ENCODE peak calls at places on chromosomes 1 and 21, in six cellular contexts. Z is lower lobe of right lung; N is nucleus accumbens; B is SW 1271; O is stimulated activated CD8-positive, alpha-beta memory T cell treated with anti-CD3 and anti-CD28 coated beads, Interleukin-15, amount 100 ng/mL, for 24 hours; J is mesothelial cell of epicardium. G is an unnamed sample.

GRCh38 chr1:213793482-213794067 is 194.2 kb upstream of the PROX1 start:
- DNase-seq in Z (no peak), N (no peak), B (no peak), O (no peak), J (no peak), G (no peak)

GRCh38 chr1:117664314-117664713 is 58.5 kb downstream of the TENT5C start:
- DNase-seq in Z (no peak), N (no peak), B (no peak), O (no peak), J (no peak), G (no peak)

GRCh38 chr1:113930499-113931161 is 1.5 kb downstream of the HIPK1 start:
- DNase-seq in Z (no peak), N (no peak), B (no peak), O (peak), J (no peak), G (no peak)

GRCh38 chr1:46797696-46798470 is 963 bp upstream of the CYP4B1 start:
- DNase-seq in Z (no peak), N (no peak), B (no peak), O (no peak), J (no peak), G (no peak)

GRCh38 chr1:103171041-103171590 is 62.8 kb upstream of the COL11A1 start:
- DNase-seq in Z (no peak), N (no peak), B (no peak), O (no peak), J (no peak), G (no peak)

GRCh38 chr1:205515781-205516253 is 11.3 kb downstream of the CDK18 start:
- DNase-seq in Z (no peak), N (no peak), B (no peak), O (no peak), J (no peak), G (no peak)

GRCh38 chr1:154713001-154713400 is 105.0 kb upstream of the ADAR start:
- DNase-seq in Z (no peak), N (no peak), B (no peak), O (no peak), J (no peak), G (no peak)

GRCh38 chr1:179169616-179170467 is 59.6 kb downstream of the ABL2 start:
- DNase-seq in Z (no peak), N (no peak), B (no peak), O (no peak), J (no peak), G (no peak)

GRCh38 chr1:224433041-224433670 is 1.4 kb downstream of the WDR26 start:
- DNase-seq in Z (peak), N (no peak), B (no peak), O (no peak), J (no peak), G (no peak)

GRCh38 chr1:245894843-245895242 is 612.2 kb downstream of the SMYD3 start:
- DNase-seq in Z (no peak), N (no peak), B (no peak), O (no peak), J (no peak), G (no peak)

GRCh38 chr1:156480411-156481192 is 20.0 kb downstream of the MEF2D start:
- DNase-seq in Z (peak), N (peak), B (no peak), O (no peak), J (peak), G (no peak)

GRCh38 chr21:32994305-32994704 is 31.4 kb upstream of the OLIG2 start:
- DNase-seq in Z (no peak), N (no peak), B (no peak), O (no peak), J (no peak), G (no peak)

GRCh38 chr1:75725256-75725655 is 747 bp downstream of the ACADM start:
- DNase-seq in Z (no peak), N (no peak), B (no peak), O (no peak), J (no peak), G (no peak)

GRCh38 chr1:22388666-22389455 is 62.8 kb upstream of the ZBTB40 start:
- DNase-seq in Z (no peak), N (no peak), B (no peak), O (no peak), J (no peak), G (no peak)

GRCh38 chr21:35615325-35615724 is 445.0 kb downstream of the SETD4 start:
- DNase-seq in Z (no peak), N (no peak), B (no peak), O (no peak), J (no peak), G (no peak)